ENCODE peak calls at places on chromosomes 2 and 18, in six cellular contexts. E is colonic mucosa, H is PC-9, Z is left lung, N is gastrocnemius medialis, V is aorta. Y is an unnamed sample.

GRCh38 chr2:74554821-74555531 is 456 bp downstream of the DOK1 start:
- DNase-seq in V (peak; percentile 74), H (peak; percentile 62), N (no peak), E (peak; percentile 74), Z (peak; percentile 72), Y (peak; percentile 59)

GRCh38 chr2:181715033-181715630 is 34.8 kb upstream of the NEUROD1 start:
- DNase-seq in H (peak; percentile 74), N (peak; percentile 3), Z (peak; percentile 35), E (peak; percentile 74), V (peak; percentile 54), Y (peak; percentile 83)

GRCh38 chr2:143433158-143433557 is 303.9 kb downstream of the ARHGAP15 start:
- DNase-seq in E (no peak), V (no peak), N (no peak), Z (no peak), H (no peak), Y (no peak)

GRCh38 chr2:23230885-23231284 is 154.1 kb upstream of the KLHL29 start:
- DNase-seq in V (no peak), E (no peak), Z (no peak), N (no peak), H (no peak), Y (no peak)

GRCh38 chr2:118443596-118443995 is 355.3 kb downstream of the INSIG2 start:
- DNase-seq in E (no peak), V (no peak), H (no peak), N (no peak), Z (no peak), Y (no peak)

GRCh38 chr2:214158851-214159250 is 252.0 kb upstream of the VWC2L start:
- DNase-seq in V (no peak), H (no peak), E (no peak), Z (no peak), N (no peak), Y (no peak)

GRCh38 chr18:39523281-39523680 is 1957.7 kb upstream of the CELF4 start:
- DNase-seq in Z (no peak), V (no peak), E (no peak), H (peak; percentile 57), N (no peak), Y (peak; percentile 6)

GRCh38 chr2:163462993-163463392 is 272.8 kb downstream of the FIGN start:
- DNase-seq in Z (no peak), H (no peak), E (no peak), N (no peak), V (no peak), Y (no peak)

GRCh38 chr18:58438161-58438983 is 190.5 kb downstream of the ALPK2 start:
- DNase-seq in Z (no peak), N (no peak), E (no peak), V (no peak), H (no peak), Y (peak; percentile 76)

GRCh38 chr2:240922982-240923537 is 16.9 kb downstream of the CROCC2 start:
- DNase-seq in H (no peak), Z (peak; percentile 32), N (no peak), E (peak; percentile 18), V (peak; percentile 45), Y (no peak)

GRCh38 chr2:179132076-179132475 is 82.1 kb upstream of the CCDC141 start:
- DNase-seq in V (no peak), H (no peak), E (no peak), Z (no peak), N (no peak), Y (peak; percentile 4)

GRCh38 chr18:76859474-76860339 is 37.4 kb downstream of the ZNF236 start:
- DNase-seq in V (no peak), Z (no peak), H (no peak), N (no peak), E (no peak), Y (no peak)

GRCh38 chr2:30886101-30886500 is 78.9 kb upstream of the CAPN13 start:
- DNase-seq in N (no peak), Z (no peak), E (no peak), H (no peak), V (no peak), Y (no peak)

GRCh38 chr2:47534179-47534919 is 131.4 kb downstream of the MSH2 start:
- DNase-seq in V (peak; percentile 60), E (peak; percentile 26), N (no peak), H (peak; percentile 21), Z (peak; percentile 52), Y (no peak)

GRCh38 chr2:182506606-182507005 is 79.8 kb upstream of the PDE1A start:
- DNase-seq in H (no peak), Z (no peak), N (no peak), E (no peak), V (no peak), Y (no peak)

GRCh38 chr2:220273082-220273481 is 645.7 kb downstream of the SLC4A3 start:
- DNase-seq in Z (no peak), V (no peak), E (no peak), H (no peak), N (no peak), Y (no peak)

GRCh38 chr18:72530622-72531021 is 13.5 kb downstream of the CBLN2 start:
- DNase-seq in Z (no peak), E (no peak), V (no peak), N (no peak), H (no peak), Y (no peak)

GRCh38 chr2:43748333-43748732 is 25.5 kb upstream of the DYNC2LI1 start:
- DNase-seq in V (no peak), E (no peak), H (no peak), N (no peak), Z (no peak), Y (no peak)

GRCh38 chr18:41532344-41533086 is 422.5 kb upstream of the PIK3C3 start:
- DNase-seq in V (no peak), N (no peak), E (no peak), H (no peak), Z (no peak), Y (no peak)

GRCh38 chr2:226792155-226792871 is 7.3 kb downstream of the IRS1 start:
- DNase-seq in V (no peak), Z (no peak), H (peak; percentile 8), N (no peak), E (peak; percentile 31), Y (peak; percentile 46)

GRCh38 chr2:28452534-28453081 is 43.3 kb upstream of the PLB1 start:
- DNase-seq in E (peak; percentile 85), N (peak; percentile 54), Z (peak; percentile 80), V (peak; percentile 85), H (peak; percentile 75), Y (peak; percentile 66)

GRCh38 chr2:188199716-188200128 is 92.0 kb upstream of the GULP1 start:
- DNase-seq in H (no peak), Z (no peak), V (no peak), E (no peak), N (no peak), Y (no peak)

GRCh38 chr2:241091201-241091600 is 10.9 kb downstream of the MTERF4 start:
- DNase-seq in E (no peak), V (no peak), H (no peak), Z (no peak), N (no peak), Y (no peak)

GRCh38 chr18:34913837-34914755 is 127.1 kb upstream of the MAPRE2 start:
- DNase-seq in H (no peak), E (no peak), N (no peak), Z (no peak), V (no peak), Y (peak; percentile 81)

GRCh38 chr2:46299365-46300263 is 2.4 kb downstream of the EPAS1 start:
- DNase-seq in V (peak; percentile 81), Z (peak; percentile 82), E (peak; percentile 81), N (no peak), H (peak; percentile 70), Y (peak; percentile 71)

GRCh38 chr2:80059381-80059907 is 245.1 kb downstream of the LRRTM1 start:
- DNase-seq in E (no peak), N (no peak), V (no peak), Z (no peak), H (no peak), Y (no peak)

GRCh38 chr18:23735021-23735464 is 45.8 kb downstream of the LAMA3 start:
- DNase-seq in N (no peak), E (peak; percentile 35), H (no peak), Z (no peak), V (no peak), Y (no peak)

GRCh38 chr2:83069724-83070123 is 1389.4 kb downstream of the SUCLG1 start:
- DNase-seq in E (peak; percentile 57), H (no peak), Z (no peak), V (no peak), N (no peak), Y (peak; percentile 14)

DNA sequence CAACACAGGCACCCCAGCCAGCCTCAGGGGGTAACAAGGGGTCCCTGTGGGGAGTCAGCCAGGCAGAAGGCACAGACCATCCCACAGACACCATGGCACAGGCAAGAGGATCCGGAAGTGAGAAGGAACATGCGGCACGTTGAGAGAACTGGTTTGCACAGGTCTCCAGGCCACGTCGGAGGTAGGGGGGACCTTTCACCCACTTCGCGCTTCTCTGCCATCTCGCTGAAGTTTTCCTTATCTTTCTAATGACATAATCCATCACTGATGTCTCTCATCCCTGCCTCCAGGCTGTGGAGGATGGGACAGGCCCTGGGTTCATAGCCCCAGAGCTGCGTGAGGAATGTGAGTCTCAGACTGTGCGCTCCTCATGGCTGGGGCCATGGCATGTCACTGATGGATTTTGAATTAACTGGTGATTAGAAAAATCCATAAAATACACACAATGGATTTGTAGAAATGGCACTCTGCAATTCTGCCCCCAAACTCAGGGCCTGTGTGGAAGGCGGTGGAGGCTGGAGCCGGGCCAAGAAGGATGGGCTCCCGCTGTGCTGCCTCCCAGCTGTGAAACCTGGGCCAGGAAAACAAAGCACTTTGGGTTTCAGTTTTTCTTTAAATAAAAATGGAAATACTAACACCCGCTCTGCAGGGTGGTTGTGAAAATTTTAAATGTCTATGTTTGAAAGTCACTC is 113.2 kb upstream of the ALKAL2 start:
- DNase-seq in Z (no peak), E (no peak), V (no peak), H (no peak), N (no peak), Y (no peak)
- H3K9me3 ChIP-seq in Z (no peaks in the 10 kb centered on the region), E (no peaks in the 10 kb centered on the region), V (peaks cover 3% of the 10 kb centered on the region), H (peaks cover 17% of the 10 kb centered on the region), N (no peaks in the 10 kb centered on the region), Y (no peaks in the 10 kb centered on the region)

GRCh38 chr2:137957033-137957432 is 7.2 kb upstream of the HNMT start:
- DNase-seq in Z (no peak), H (no peak), E (no peak), N (no peak), V (no peak), Y (no peak)

GRCh38 chr2:137948894-137949293 is 15.4 kb upstream of the HNMT start:
- DNase-seq in E (peak; percentile 43), N (no peak), Z (no peak), H (no peak), V (no peak), Y (no peak)

GRCh38 chr2:137950238-137950637 is 14.0 kb upstream of the HNMT start:
- DNase-seq in V (no peak), Z (no peak), H (no peak), E (no peak), N (no peak), Y (no peak)

GRCh38 chr2:137951606-137952005 is 12.7 kb upstream of the HNMT start:
- DNase-seq in N (no peak), H (no peak), Z (no peak), V (no peak), E (no peak), Y (no peak)

GRCh38 chr2:137952586-137953129 is 11.6 kb upstream of the HNMT start:
- DNase-seq in Z (no peak), V (no peak), N (no peak), E (no peak), H (no peak), Y (peak; percentile 17)
- H3K4me1 ChIP-seq in Z (no peaks in the 10 kb centered on the region), V (peaks cover 3% of the 10 kb centered on the region), N (peaks cover 5% of the 10 kb centered on the region), E (no peaks in the 10 kb centered on the region), H (peaks cover 7% of the 10 kb centered on the region), Y (no peaks in the 10 kb centered on the region)

GRCh38 chr18:74171910-74172606 is 23.7 kb downstream of the TIMM21 start:
- DNase-seq in V (no peak), H (no peak), E (no peak), Z (no peak), N (no peak), Y (peak; percentile 66)
- H3K4me3 ChIP-seq in V (no peak overlapping the region), H (peak overlapping the region; percentile 49), E (peak overlapping the region; percentile 9), Z (peak overlapping the region; percentile 8), N (no peak overlapping the region), Y (peak overlapping the region; percentile 50)

GRCh38 chr2:2025803-2026202 is 281.5 kb upstream of the PXDN start:
- DNase-seq in Z (no peak), V (no peak), E (no peak), H (no peak), N (no peak), Y (no peak)
- H3K9me3 ChIP-seq in Z (no peaks in the 10 kb centered on the region), V (no peaks in the 10 kb centered on the region), E (no peaks in the 10 kb centered on the region), H (no peaks in the 10 kb centered on the region), N (no peaks in the 10 kb centered on the region), Y (no peaks in the 10 kb centered on the region)